ENCODE peak calls at places on chromosomes 6 and 20, in seven cellular contexts. One of them, this sample, is unnamed.

GRCh38 chr20:46204594-46205205 is 86.6 kb downstream of the CD40 start:
- ATAC-seq in memory B cell: no peak
- ATAC-seq in RWPE2: no peak
- ATAC-seq in stimulated activated naive CD8-positive, alpha-beta T cell treated with anti-CD3 and anti-CD28 coated beads, Interleukin-15, amount 100 ng/mL, for 72 hours: no peak
- ATAC-seq in body of pancreas: no peak
- ATAC-seq in pancreas: no peak
- ATAC-seq in aorta: no peak
- ATAC-seq in this sample: no peak

GRCh38 chr20:34891166-34892062 is 15.0 kb downstream of the ACSS2 start:
- ATAC-seq in RWPE2: peak; percentile 95
- ATAC-seq in aorta: no peak
- ATAC-seq in memory B cell: no peak
- ATAC-seq in body of pancreas: no peak
- ATAC-seq in stimulated activated naive CD8-positive, alpha-beta T cell treated with anti-CD3 and anti-CD28 coated beads, Interleukin-15, amount 100 ng/mL, for 72 hours: peak; percentile 99
- ATAC-seq in pancreas: no peak
- ATAC-seq in this sample: peak; percentile 89

GRCh38 chr6:27678449-27678848 is 205.5 kb upstream of the ZNF184 start:
- ATAC-seq in memory B cell: no peak
- ATAC-seq in pancreas: no peak
- ATAC-seq in aorta: no peak
- ATAC-seq in body of pancreas: no peak
- ATAC-seq in stimulated activated naive CD8-positive, alpha-beta T cell treated with anti-CD3 and anti-CD28 coated beads, Interleukin-15, amount 100 ng/mL, for 72 hours: no peak
- ATAC-seq in RWPE2: no peak
- ATAC-seq in this sample: no peak

GRCh38 chr6:6332240-6332639 is 11.8 kb upstream of the F13A1 start:
- ATAC-seq in aorta: peak; percentile 27
- ATAC-seq in body of pancreas: no peak
- ATAC-seq in memory B cell: peak; percentile 93
- ATAC-seq in stimulated activated naive CD8-positive, alpha-beta T cell treated with anti-CD3 and anti-CD28 coated beads, Interleukin-15, amount 100 ng/mL, for 72 hours: no peak
- ATAC-seq in pancreas: no peak
- ATAC-seq in RWPE2: no peak
- ATAC-seq in this sample: peak; percentile 36

GRCh38 chr6:52310932-52311331 is 26.4 kb upstream of the MCM3 start:
- ATAC-seq in aorta: no peak
- ATAC-seq in body of pancreas: no peak
- ATAC-seq in RWPE2: no peak
- ATAC-seq in memory B cell: no peak
- ATAC-seq in stimulated activated naive CD8-positive, alpha-beta T cell treated with anti-CD3 and anti-CD28 coated beads, Interleukin-15, amount 100 ng/mL, for 72 hours: no peak
- ATAC-seq in pancreas: no peak
- ATAC-seq in this sample: no peak

GRCh38 chr6:133241901-133242760 is 974 bp downstream of the EYA4 start:
- ATAC-seq in stimulated activated naive CD8-positive, alpha-beta T cell treated with anti-CD3 and anti-CD28 coated beads, Interleukin-15, amount 100 ng/mL, for 72 hours: no peak
- ATAC-seq in aorta: peak; percentile 63
- ATAC-seq in memory B cell: no peak
- ATAC-seq in pancreas: no peak
- ATAC-seq in body of pancreas: no peak
- ATAC-seq in RWPE2: peak; percentile 48
- ATAC-seq in this sample: no peak

GRCh38 chr20:49909499-49910339 is 5.6 kb downstream of the SPATA2 start:
- ATAC-seq in memory B cell: no peak
- ATAC-seq in aorta: no peak
- ATAC-seq in RWPE2: no peak
- ATAC-seq in stimulated activated naive CD8-positive, alpha-beta T cell treated with anti-CD3 and anti-CD28 coated beads, Interleukin-15, amount 100 ng/mL, for 72 hours: no peak
- ATAC-seq in pancreas: peak; percentile 36
- ATAC-seq in body of pancreas: peak; percentile 39
- ATAC-seq in this sample: no peak

GRCh38 chr20:46701986-46702385 is 7.5 kb upstream of the SLC2A10 start:
- ATAC-seq in pancreas: no peak
- ATAC-seq in aorta: no peak
- ATAC-seq in RWPE2: no peak
- ATAC-seq in stimulated activated naive CD8-positive, alpha-beta T cell treated with anti-CD3 and anti-CD28 coated beads, Interleukin-15, amount 100 ng/mL, for 72 hours: no peak
- ATAC-seq in body of pancreas: no peak
- ATAC-seq in memory B cell: no peak
- ATAC-seq in this sample: no peak

GRCh38 chr6:155528982-155529453 is 73.4 kb upstream of the NOX3 start:
- ATAC-seq in RWPE2: peak; percentile 88
- ATAC-seq in aorta: peak; percentile 89
- ATAC-seq in body of pancreas: peak; percentile 52
- ATAC-seq in memory B cell: peak; percentile 21
- ATAC-seq in pancreas: no peak
- ATAC-seq in stimulated activated naive CD8-positive, alpha-beta T cell treated with anti-CD3 and anti-CD28 coated beads, Interleukin-15, amount 100 ng/mL, for 72 hours: peak; percentile 38
- ATAC-seq in this sample: peak; percentile 57

GRCh38 chr20:3194617-3195280 is 9.7 kb downstream of the DDRGK1 start:
- ATAC-seq in memory B cell: no peak
- ATAC-seq in pancreas: no peak
- ATAC-seq in RWPE2: no peak
- ATAC-seq in body of pancreas: no peak
- ATAC-seq in stimulated activated naive CD8-positive, alpha-beta T cell treated with anti-CD3 and anti-CD28 coated beads, Interleukin-15, amount 100 ng/mL, for 72 hours: no peak
- ATAC-seq in aorta: no peak
- ATAC-seq in this sample: no peak

GRCh38 chr6:138555294-138555988 is 56.1 kb upstream of the NHSL1 start:
- ATAC-seq in body of pancreas: peak; percentile 56
- ATAC-seq in stimulated activated naive CD8-positive, alpha-beta T cell treated with anti-CD3 and anti-CD28 coated beads, Interleukin-15, amount 100 ng/mL, for 72 hours: no peak
- ATAC-seq in pancreas: no peak
- ATAC-seq in RWPE2: peak; percentile 61
- ATAC-seq in aorta: no peak
- ATAC-seq in memory B cell: no peak
- ATAC-seq in this sample: peak; percentile 15

GRCh38 chr6:147159536-147160374 is 44.5 kb upstream of the STXBP5 start:
- ATAC-seq in memory B cell: no peak
- ATAC-seq in aorta: no peak
- ATAC-seq in stimulated activated naive CD8-positive, alpha-beta T cell treated with anti-CD3 and anti-CD28 coated beads, Interleukin-15, amount 100 ng/mL, for 72 hours: no peak
- ATAC-seq in body of pancreas: no peak
- ATAC-seq in RWPE2: no peak
- ATAC-seq in pancreas: no peak
- ATAC-seq in this sample: no peak

GRCh38 chr6:128806274-128806673 is 76.7 kb upstream of the LAMA2 start:
- ATAC-seq in RWPE2: peak; percentile 21
- ATAC-seq in memory B cell: no peak
- ATAC-seq in body of pancreas: no peak
- ATAC-seq in stimulated activated naive CD8-positive, alpha-beta T cell treated with anti-CD3 and anti-CD28 coated beads, Interleukin-15, amount 100 ng/mL, for 72 hours: no peak
- ATAC-seq in pancreas: no peak
- ATAC-seq in aorta: no peak
- ATAC-seq in this sample: no peak

GRCh38 chr6:160031442-160031841 is 62.6 kb downstream of the IGF2R start:
- ATAC-seq in pancreas: no peak
- ATAC-seq in stimulated activated naive CD8-positive, alpha-beta T cell treated with anti-CD3 and anti-CD28 coated beads, Interleukin-15, amount 100 ng/mL, for 72 hours: no peak
- ATAC-seq in memory B cell: no peak
- ATAC-seq in aorta: no peak
- ATAC-seq in RWPE2: no peak
- ATAC-seq in body of pancreas: no peak
- ATAC-seq in this sample: peak; percentile 68

GRCh38 chr6:14095444-14095843 is 22.1 kb upstream of the CD83 start:
- ATAC-seq in memory B cell: peak; percentile 71
- ATAC-seq in pancreas: no peak
- ATAC-seq in stimulated activated naive CD8-positive, alpha-beta T cell treated with anti-CD3 and anti-CD28 coated beads, Interleukin-15, amount 100 ng/mL, for 72 hours: peak; percentile 68
- ATAC-seq in RWPE2: no peak
- ATAC-seq in body of pancreas: no peak
- ATAC-seq in aorta: no peak
- ATAC-seq in this sample: peak; percentile 56

GRCh38 chr20:46637861-46638366 is 13.3 kb downstream of the SLC13A3 start:
- ATAC-seq in aorta: no peak
- ATAC-seq in stimulated activated naive CD8-positive, alpha-beta T cell treated with anti-CD3 and anti-CD28 coated beads, Interleukin-15, amount 100 ng/mL, for 72 hours: no peak
- ATAC-seq in pancreas: no peak
- ATAC-seq in memory B cell: no peak
- ATAC-seq in body of pancreas: no peak
- ATAC-seq in RWPE2: no peak
- ATAC-seq in this sample: no peak

GRCh38 chr6:107806675-107807074 is 17.4 kb downstream of the SCML4 start:
- ATAC-seq in RWPE2: no peak
- ATAC-seq in aorta: no peak
- ATAC-seq in body of pancreas: peak; percentile 33
- ATAC-seq in memory B cell: no peak
- ATAC-seq in pancreas: no peak
- ATAC-seq in stimulated activated naive CD8-positive, alpha-beta T cell treated with anti-CD3 and anti-CD28 coated beads, Interleukin-15, amount 100 ng/mL, for 72 hours: no peak
- ATAC-seq in this sample: no peak

GRCh38 chr20:61260905-61261304 is 8.8 kb downstream of the CDH4 start:
- ATAC-seq in pancreas: no peak
- ATAC-seq in aorta: no peak
- ATAC-seq in memory B cell: no peak
- ATAC-seq in body of pancreas: no peak
- ATAC-seq in RWPE2: peak; percentile 67
- ATAC-seq in stimulated activated naive CD8-positive, alpha-beta T cell treated with anti-CD3 and anti-CD28 coated beads, Interleukin-15, amount 100 ng/mL, for 72 hours: no peak
- ATAC-seq in this sample: no peak

GRCh38 chr6:116500969-116501433 is 10.4 kb upstream of the CALHM5 start:
- ATAC-seq in RWPE2: no peak
- ATAC-seq in pancreas: no peak
- ATAC-seq in memory B cell: no peak
- ATAC-seq in aorta: no peak
- ATAC-seq in body of pancreas: no peak
- ATAC-seq in stimulated activated naive CD8-positive, alpha-beta T cell treated with anti-CD3 and anti-CD28 coated beads, Interleukin-15, amount 100 ng/mL, for 72 hours: no peak
- ATAC-seq in this sample: peak; percentile 96

GRCh38 chr20:49207071-49207470 is 12.1 kb upstream of the DDX27 start:
- ATAC-seq in pancreas: no peak
- ATAC-seq in memory B cell: no peak
- ATAC-seq in stimulated activated naive CD8-positive, alpha-beta T cell treated with anti-CD3 and anti-CD28 coated beads, Interleukin-15, amount 100 ng/mL, for 72 hours: peak; percentile 66
- ATAC-seq in aorta: no peak
- ATAC-seq in RWPE2: peak; percentile 36
- ATAC-seq in body of pancreas: no peak
- ATAC-seq in this sample: no peak

GRCh38 chr6:40789143-40789764 is 202.1 kb upstream of the LRFN2 start:
- ATAC-seq in memory B cell: no peak
- ATAC-seq in body of pancreas: no peak
- ATAC-seq in stimulated activated naive CD8-positive, alpha-beta T cell treated with anti-CD3 and anti-CD28 coated beads, Interleukin-15, amount 100 ng/mL, for 72 hours: peak; percentile 90
- ATAC-seq in aorta: no peak
- ATAC-seq in RWPE2: no peak
- ATAC-seq in pancreas: no peak
- ATAC-seq in this sample: no peak

GRCh38 chr6:138520463-138520862 is 21.2 kb upstream of the NHSL1 start:
- ATAC-seq in RWPE2: peak; percentile 54
- ATAC-seq in aorta: no peak
- ATAC-seq in pancreas: peak; percentile 31
- ATAC-seq in body of pancreas: peak; percentile 64
- ATAC-seq in memory B cell: peak; percentile 39
- ATAC-seq in stimulated activated naive CD8-positive, alpha-beta T cell treated with anti-CD3 and anti-CD28 coated beads, Interleukin-15, amount 100 ng/mL, for 72 hours: peak; percentile 48
- ATAC-seq in this sample: no peak

GRCh38 chr6:166008441-166009369 is 158.9 kb downstream of the TBXT start:
- ATAC-seq in stimulated activated naive CD8-positive, alpha-beta T cell treated with anti-CD3 and anti-CD28 coated beads, Interleukin-15, amount 100 ng/mL, for 72 hours: peak; percentile 29
- ATAC-seq in pancreas: no peak
- ATAC-seq in body of pancreas: no peak
- ATAC-seq in RWPE2: peak; percentile 32
- ATAC-seq in memory B cell: no peak
- ATAC-seq in aorta: peak; percentile 20
- ATAC-seq in this sample: no peak

GRCh38 chr6:158847012-158847529 is 27.9 kb upstream of the EZR start:
- ATAC-seq in body of pancreas: no peak
- ATAC-seq in aorta: no peak
- ATAC-seq in memory B cell: no peak
- ATAC-seq in RWPE2: no peak
- ATAC-seq in pancreas: no peak
- ATAC-seq in stimulated activated naive CD8-positive, alpha-beta T cell treated with anti-CD3 and anti-CD28 coated beads, Interleukin-15, amount 100 ng/mL, for 72 hours: no peak
- ATAC-seq in this sample: no peak

GRCh38 chr6:137401058-137401457 is 93.1 kb downstream of the OLIG3 start:
- ATAC-seq in memory B cell: no peak
- ATAC-seq in aorta: no peak
- ATAC-seq in pancreas: no peak
- ATAC-seq in stimulated activated naive CD8-positive, alpha-beta T cell treated with anti-CD3 and anti-CD28 coated beads, Interleukin-15, amount 100 ng/mL, for 72 hours: no peak
- ATAC-seq in RWPE2: no peak
- ATAC-seq in body of pancreas: no peak
- ATAC-seq in this sample: no peak

GRCh38 chr6:15452182-15452941 is 206.5 kb downstream of the JARID2 start:
- ATAC-seq in stimulated activated naive CD8-positive, alpha-beta T cell treated with anti-CD3 and anti-CD28 coated beads, Interleukin-15, amount 100 ng/mL, for 72 hours: peak; percentile 61
- ATAC-seq in memory B cell: peak; percentile 68
- ATAC-seq in body of pancreas: no peak
- ATAC-seq in aorta: no peak
- ATAC-seq in RWPE2: no peak
- ATAC-seq in pancreas: no peak
- ATAC-seq in this sample: no peak

GRCh38 chr6:166173292-166173951 is 5.8 kb upstream of the TBXT start:
- ATAC-seq in stimulated activated naive CD8-positive, alpha-beta T cell treated with anti-CD3 and anti-CD28 coated beads, Interleukin-15, amount 100 ng/mL, for 72 hours: no peak
- ATAC-seq in pancreas: peak; percentile 61
- ATAC-seq in body of pancreas: peak; percentile 60
- ATAC-seq in aorta: no peak
- ATAC-seq in RWPE2: no peak
- ATAC-seq in memory B cell: no peak
- ATAC-seq in this sample: no peak

GRCh38 chr20:32567384-32568178 is 17.6 kb downstream of the NOL4L start:
- ATAC-seq in memory B cell: no peak
- ATAC-seq in body of pancreas: no peak
- ATAC-seq in stimulated activated naive CD8-positive, alpha-beta T cell treated with anti-CD3 and anti-CD28 coated beads, Interleukin-15, amount 100 ng/mL, for 72 hours: no peak
- ATAC-seq in RWPE2: no peak
- ATAC-seq in pancreas: no peak
- ATAC-seq in aorta: no peak
- ATAC-seq in this sample: no peak

GRCh38 chr6:31727034-31727716 is 1.9 kb downstream of the DDAH2 start:
- ATAC-seq in RWPE2: no peak
- ATAC-seq in pancreas: no peak
- ATAC-seq in aorta: no peak
- ATAC-seq in body of pancreas: no peak
- ATAC-seq in memory B cell: peak; percentile 76
- ATAC-seq in stimulated activated naive CD8-positive, alpha-beta T cell treated with anti-CD3 and anti-CD28 coated beads, Interleukin-15, amount 100 ng/mL, for 72 hours: no peak
- ATAC-seq in this sample: no peak

GRCh38 chr6:89467437-89467836 is 34.5 kb downstream of the ANKRD6 start:
- ATAC-seq in aorta: no peak
- ATAC-seq in pancreas: no peak
- ATAC-seq in stimulated activated naive CD8-positive, alpha-beta T cell treated with anti-CD3 and anti-CD28 coated beads, Interleukin-15, amount 100 ng/mL, for 72 hours: no peak
- ATAC-seq in memory B cell: no peak
- ATAC-seq in body of pancreas: no peak
- ATAC-seq in RWPE2: no peak
- ATAC-seq in this sample: no peak

GRCh38 chr6:142207265-142207877 is 60.3 kb downstream of the VTA1 start:
- ATAC-seq in RWPE2: peak; percentile 59
- ATAC-seq in body of pancreas: peak; percentile 63
- ATAC-seq in aorta: peak; percentile 77
- ATAC-seq in memory B cell: no peak
- ATAC-seq in stimulated activated naive CD8-positive, alpha-beta T cell treated with anti-CD3 and anti-CD28 coated beads, Interleukin-15, amount 100 ng/mL, for 72 hours: peak; percentile 61
- ATAC-seq in pancreas: peak; percentile 77
- ATAC-seq in this sample: peak; percentile 78

GRCh38 chr20:3371757-3372156 is 35.7 kb downstream of the DNAAF9 start:
- ATAC-seq in stimulated activated naive CD8-positive, alpha-beta T cell treated with anti-CD3 and anti-CD28 coated beads, Interleukin-15, amount 100 ng/mL, for 72 hours: no peak
- ATAC-seq in pancreas: no peak
- ATAC-seq in RWPE2: no peak
- ATAC-seq in body of pancreas: no peak
- ATAC-seq in aorta: no peak
- ATAC-seq in memory B cell: no peak
- ATAC-seq in this sample: peak; percentile 32

GRCh38 chr6:167806061-167806700 is 20.5 kb upstream of the AFDN start:
- ATAC-seq in stimulated activated naive CD8-positive, alpha-beta T cell treated with anti-CD3 and anti-CD28 coated beads, Interleukin-15, amount 100 ng/mL, for 72 hours: no peak
- ATAC-seq in aorta: no peak
- ATAC-seq in pancreas: no peak
- ATAC-seq in RWPE2: no peak
- ATAC-seq in body of pancreas: no peak
- ATAC-seq in memory B cell: no peak
- ATAC-seq in this sample: no peak

GRCh38 chr6:166925141-166925996 is 31.0 kb downstream of the RNASET2 start:
- ATAC-seq in stimulated activated naive CD8-positive, alpha-beta T cell treated with anti-CD3 and anti-CD28 coated beads, Interleukin-15, amount 100 ng/mL, for 72 hours: peak; percentile 50
- ATAC-seq in pancreas: no peak
- ATAC-seq in aorta: peak; percentile 33
- ATAC-seq in RWPE2: no peak
- ATAC-seq in memory B cell: no peak
- ATAC-seq in body of pancreas: no peak
- ATAC-seq in this sample: peak; percentile 46

GRCh38 chr6:34143884-34144580 is 1.9 kb downstream of the GRM4 start:
- ATAC-seq in stimulated activated naive CD8-positive, alpha-beta T cell treated with anti-CD3 and anti-CD28 coated beads, Interleukin-15, amount 100 ng/mL, for 72 hours: peak; percentile 81
- ATAC-seq in pancreas: no peak
- ATAC-seq in memory B cell: peak; percentile 70
- ATAC-seq in RWPE2: peak; percentile 16
- ATAC-seq in aorta: no peak
- ATAC-seq in body of pancreas: no peak
- ATAC-seq in this sample: no peak

This sample was measured in esophagus mucosa.